ENCODE peak calls at places on chromosomes 7 and 10, in eight cellular contexts. One of them, this sample, is unnamed.

GRCh38 chr10:60176900-60177299 is 212.8 kb downstream of the ANK3 start:
- DNase-seq in endothelial cell of umbilical vein: no peak
- DNase-seq in H1: no peak
- DNase-seq in transverse colon: no peak
- DNase-seq in upper lobe of left lung: no peak
- DNase-seq in suprapubic skin: no peak
- DNase-seq in breast epithelium: no peak
- DNase-seq in spleen: no peak
- DNase-seq in this sample: no peak

GRCh38 chr10:71647526-71648354 is 71.8 kb downstream of the C10orf105 start:
- DNase-seq in endothelial cell of umbilical vein: no peak
- DNase-seq in H1: peak; percentile 78
- DNase-seq in transverse colon: no peak
- DNase-seq in upper lobe of left lung: no peak
- DNase-seq in suprapubic skin: no peak
- DNase-seq in breast epithelium: no peak
- DNase-seq in spleen: no peak
- DNase-seq in this sample: no peak

GRCh38 chr10:90451283-90451682 is 406.6 kb downstream of the HTR7 start:
- DNase-seq in endothelial cell of umbilical vein: peak; percentile 60
- DNase-seq in H1: no peak
- DNase-seq in transverse colon: no peak
- DNase-seq in upper lobe of left lung: no peak
- DNase-seq in suprapubic skin: no peak
- DNase-seq in breast epithelium: no peak
- DNase-seq in spleen: no peak
- DNase-seq in this sample: no peak

GRCh38 chr10:73762915-73763314 is 18.7 kb downstream of the SEC24C start:
- DNase-seq in endothelial cell of umbilical vein: no peak
- DNase-seq in H1: no peak
- DNase-seq in transverse colon: no peak
- DNase-seq in upper lobe of left lung: no peak
- DNase-seq in suprapubic skin: no peak
- DNase-seq in breast epithelium: no peak
- DNase-seq in spleen: no peak
- DNase-seq in this sample: no peak

GRCh38 chr10:30413996-30414576 is 19.9 kb upstream of the MAP3K8 start:
- DNase-seq in endothelial cell of umbilical vein: peak; percentile 69
- DNase-seq in H1: no peak
- DNase-seq in transverse colon: no peak
- DNase-seq in upper lobe of left lung: no peak
- DNase-seq in suprapubic skin: no peak
- DNase-seq in breast epithelium: no peak
- DNase-seq in spleen: no peak
- DNase-seq in this sample: no peak

GRCh38 chr10:72316748-72317435 is 37.8 kb downstream of the DNAJB12 start:
- DNase-seq in endothelial cell of umbilical vein: peak; percentile 61
- DNase-seq in H1: no peak
- DNase-seq in transverse colon: peak; percentile 84
- DNase-seq in upper lobe of left lung: peak; percentile 61
- DNase-seq in suprapubic skin: no peak
- DNase-seq in breast epithelium: no peak
- DNase-seq in spleen: peak; percentile 94
- DNase-seq in this sample: peak; percentile 14

GRCh38 chr10:70803768-70804423 is 11.9 kb upstream of the SGPL1 start:
- DNase-seq in endothelial cell of umbilical vein: no peak
- DNase-seq in H1: no peak
- DNase-seq in transverse colon: no peak
- DNase-seq in upper lobe of left lung: no peak
- DNase-seq in suprapubic skin: no peak
- DNase-seq in breast epithelium: peak; percentile 77
- DNase-seq in spleen: no peak
- DNase-seq in this sample: no peak

GRCh38 chr7:100107125-100107737 is 5.8 kb downstream of the AP4M1 start:
- DNase-seq in endothelial cell of umbilical vein: no peak
- DNase-seq in H1: no peak
- DNase-seq in transverse colon: no peak
- DNase-seq in upper lobe of left lung: no peak
- DNase-seq in suprapubic skin: no peak
- DNase-seq in breast epithelium: no peak
- DNase-seq in spleen: no peak
- DNase-seq in this sample: no peak

GRCh38 chr7:78264105-78264504 is 465.5 kb downstream of the PHTF2 start:
- DNase-seq in endothelial cell of umbilical vein: no peak
- DNase-seq in H1: no peak
- DNase-seq in transverse colon: no peak
- DNase-seq in upper lobe of left lung: no peak
- DNase-seq in suprapubic skin: no peak
- DNase-seq in breast epithelium: no peak
- DNase-seq in spleen: no peak
- DNase-seq in this sample: no peak

GRCh38 chr10:13390604-13391522 is 42.8 kb upstream of the SEPHS1 start:
- DNase-seq in endothelial cell of umbilical vein: peak; percentile 25
- DNase-seq in H1: no peak
- DNase-seq in transverse colon: no peak
- DNase-seq in upper lobe of left lung: no peak
- DNase-seq in suprapubic skin: no peak
- DNase-seq in breast epithelium: no peak
- DNase-seq in spleen: no peak
- DNase-seq in this sample: no peak

GRCh38 chr7:121073463-121074099 is 85.1 kb downstream of the CPED1 start:
- DNase-seq in endothelial cell of umbilical vein: no peak
- DNase-seq in H1: no peak
- DNase-seq in transverse colon: no peak
- DNase-seq in upper lobe of left lung: no peak
- DNase-seq in suprapubic skin: no peak
- DNase-seq in breast epithelium: no peak
- DNase-seq in spleen: no peak
- DNase-seq in this sample: no peak

GRCh38 chr7:29285861-29286260 is 91.3 kb downstream of the CHN2 start:
- DNase-seq in endothelial cell of umbilical vein: no peak
- DNase-seq in H1: no peak
- DNase-seq in transverse colon: no peak
- DNase-seq in upper lobe of left lung: no peak
- DNase-seq in suprapubic skin: no peak
- DNase-seq in breast epithelium: no peak
- DNase-seq in spleen: no peak
- DNase-seq in this sample: no peak

GRCh38 chr7:2231992-2232765 is 566 bp downstream of the MAD1L1 start:
- DNase-seq in endothelial cell of umbilical vein: peak; percentile 45
- DNase-seq in H1: peak; percentile 63
- DNase-seq in transverse colon: no peak
- DNase-seq in upper lobe of left lung: peak; percentile 89
- DNase-seq in suprapubic skin: no peak
- DNase-seq in breast epithelium: no peak
- DNase-seq in spleen: peak; percentile 87
- DNase-seq in this sample: peak; percentile 64

GRCh38 chr7:1525409-1525808 is 5.1 kb upstream of the MAFK start:
- DNase-seq in endothelial cell of umbilical vein: no peak
- DNase-seq in H1: no peak
- DNase-seq in transverse colon: no peak
- DNase-seq in upper lobe of left lung: no peak
- DNase-seq in suprapubic skin: no peak
- DNase-seq in breast epithelium: no peak
- DNase-seq in spleen: no peak
- DNase-seq in this sample: no peak

DNA sequence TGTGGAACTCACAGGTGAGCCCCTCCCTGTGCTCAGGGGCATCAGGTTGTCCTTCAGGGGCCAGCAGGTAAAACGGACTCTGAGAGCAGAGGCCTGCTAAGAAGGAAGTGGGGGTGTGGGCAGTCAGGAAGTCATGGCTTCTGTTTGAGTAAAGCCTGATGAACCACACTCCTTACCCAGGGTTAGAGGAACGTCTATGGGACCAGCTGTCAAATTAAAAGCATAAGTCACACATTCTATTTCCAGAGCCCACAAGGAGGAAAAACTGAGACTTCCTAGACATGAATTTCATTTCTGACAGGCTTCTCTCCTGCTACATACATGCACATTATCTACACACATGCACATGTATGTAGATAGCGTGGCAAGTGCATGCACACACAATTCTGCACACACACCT is 616.4 kb downstream of the SDK1 start:
- DNase-seq in endothelial cell of umbilical vein: no peak
- DNase-seq in H1: no peak
- DNase-seq in transverse colon: no peak
- DNase-seq in upper lobe of left lung: no peak
- DNase-seq in suprapubic skin: no peak
- DNase-seq in breast epithelium: no peak
- DNase-seq in spleen: no peak
- DNase-seq in this sample: no peak
- TF ChIP-seq POLR2AphosphoS5 in endothelial cell of umbilical vein: no peak
- TF ChIP-seq POLR2AphosphoS5 in H1: no peak
- TF ChIP-seq POLR2AphosphoS5 in transverse colon: no peak
- TF ChIP-seq POLR2AphosphoS5 in upper lobe of left lung: no peak
- TF ChIP-seq POLR2AphosphoS5 in suprapubic skin: no peak
- TF ChIP-seq POLR2AphosphoS5 in breast epithelium: no peak
- TF ChIP-seq POLR2AphosphoS5 in spleen: no peak
- TF ChIP-seq POLR2AphosphoS5 in this sample: no peak

GRCh38 chr10:125028291-125028867 is 86.5 kb downstream of the ZRANB1 start:
- DNase-seq in endothelial cell of umbilical vein: no peak
- DNase-seq in H1: no peak
- DNase-seq in transverse colon: no peak
- DNase-seq in upper lobe of left lung: no peak
- DNase-seq in suprapubic skin: no peak
- DNase-seq in breast epithelium: no peak
- DNase-seq in spleen: no peak
- DNase-seq in this sample: no peak

GRCh38 chr10:125026974-125027735 is 85.2 kb downstream of the ZRANB1 start:
- DNase-seq in endothelial cell of umbilical vein: no peak
- DNase-seq in H1: no peak
- DNase-seq in transverse colon: no peak
- DNase-seq in upper lobe of left lung: no peak
- DNase-seq in suprapubic skin: no peak
- DNase-seq in breast epithelium: no peak
- DNase-seq in spleen: no peak
- DNase-seq in this sample: no peak

GRCh38 chr10:125026036-125026931 is 84.4 kb downstream of the ZRANB1 start:
- DNase-seq in endothelial cell of umbilical vein: no peak
- DNase-seq in H1: no peak
- DNase-seq in transverse colon: no peak
- DNase-seq in upper lobe of left lung: no peak
- DNase-seq in suprapubic skin: no peak
- DNase-seq in breast epithelium: no peak
- DNase-seq in spleen: no peak
- DNase-seq in this sample: no peak

GRCh38 chr10:125029584-125030242 is 87.8 kb downstream of the ZRANB1 start:
- DNase-seq in endothelial cell of umbilical vein: no peak
- DNase-seq in H1: no peak
- DNase-seq in transverse colon: no peak
- DNase-seq in upper lobe of left lung: no peak
- DNase-seq in suprapubic skin: no peak
- DNase-seq in breast epithelium: no peak
- DNase-seq in spleen: no peak
- DNase-seq in this sample: no peak

DNA sequence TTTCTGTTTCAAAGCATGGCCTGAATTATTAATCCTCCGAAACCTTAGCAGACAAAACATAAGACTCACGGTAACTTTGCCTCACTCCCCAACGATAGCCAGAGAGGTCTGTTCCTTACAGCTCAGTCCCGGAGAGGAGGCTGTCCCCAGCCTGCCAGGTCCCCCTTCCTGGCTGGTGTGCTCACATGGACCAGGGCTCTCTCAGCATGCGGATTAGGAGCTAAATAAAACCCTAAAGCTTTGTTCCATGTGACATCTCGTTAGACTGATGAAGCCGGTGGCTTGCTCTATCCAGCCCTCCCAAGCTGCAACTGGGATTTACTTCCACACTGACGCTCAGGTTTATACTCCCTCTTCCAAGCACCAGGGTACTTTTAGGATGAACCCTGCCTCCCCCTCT is 86.0 kb downstream of the ZRANB1 start:
- DNase-seq in endothelial cell of umbilical vein: no peak
- DNase-seq in H1: no peak
- DNase-seq in transverse colon: no peak
- DNase-seq in upper lobe of left lung: no peak
- DNase-seq in suprapubic skin: no peak
- DNase-seq in breast epithelium: no peak
- DNase-seq in spleen: no peak
- DNase-seq in this sample: no peak
- TF ChIP-seq POLR2A in endothelial cell of umbilical vein: no peak
- TF ChIP-seq POLR2A in H1: no peak
- TF ChIP-seq POLR2A in transverse colon: no peak
- TF ChIP-seq POLR2A in upper lobe of left lung: no peak
- TF ChIP-seq POLR2A in suprapubic skin: no peak
- TF ChIP-seq POLR2A in breast epithelium: no peak
- TF ChIP-seq POLR2A in spleen: no peak
- TF ChIP-seq POLR2A in this sample: no peak

GRCh38 chr7:67522504-67522903 is 525.9 kb downstream of the TYW1 start:
- DNase-seq in endothelial cell of umbilical vein: no peak
- DNase-seq in H1: no peak
- DNase-seq in transverse colon: no peak
- DNase-seq in upper lobe of left lung: no peak
- DNase-seq in suprapubic skin: no peak
- DNase-seq in breast epithelium: no peak
- DNase-seq in spleen: no peak
- DNase-seq in this sample: no peak

GRCh38 chr7:67523706-67524105 is 527.1 kb downstream of the TYW1 start:
- DNase-seq in endothelial cell of umbilical vein: no peak
- DNase-seq in H1: no peak
- DNase-seq in transverse colon: no peak
- DNase-seq in upper lobe of left lung: no peak
- DNase-seq in suprapubic skin: no peak
- DNase-seq in breast epithelium: no peak
- DNase-seq in spleen: no peak
- DNase-seq in this sample: no peak

DNA sequence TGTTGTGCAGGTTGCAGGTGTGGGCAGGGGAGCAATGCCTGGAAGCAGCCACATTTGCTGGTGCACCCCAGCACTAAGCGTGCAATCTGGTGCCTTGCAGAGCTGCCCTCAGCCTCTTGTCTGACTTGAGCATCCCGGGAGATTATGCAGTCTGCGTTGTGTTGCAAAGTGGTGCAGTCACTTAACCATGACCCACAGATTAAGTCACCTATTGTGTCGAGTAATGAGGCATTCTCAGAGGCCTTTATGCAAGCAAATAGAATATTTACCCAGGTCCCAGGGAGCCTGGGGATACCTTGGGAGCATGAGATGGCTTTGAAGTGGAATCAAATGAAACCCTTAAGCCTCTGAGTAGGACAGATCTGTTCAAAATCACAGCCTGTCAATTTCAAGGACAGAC is 529.0 kb downstream of the TYW1 start:
- DNase-seq in endothelial cell of umbilical vein: no peak
- DNase-seq in H1: peak; percentile 45
- DNase-seq in transverse colon: no peak
- DNase-seq in upper lobe of left lung: no peak
- DNase-seq in suprapubic skin: no peak
- DNase-seq in breast epithelium: no peak
- DNase-seq in spleen: no peak
- DNase-seq in this sample: no peak
- TF ChIP-seq POLR2AphosphoS5 in endothelial cell of umbilical vein: no peak
- TF ChIP-seq POLR2AphosphoS5 in H1: no peak
- TF ChIP-seq POLR2AphosphoS5 in transverse colon: no peak
- TF ChIP-seq POLR2AphosphoS5 in upper lobe of left lung: no peak
- TF ChIP-seq POLR2AphosphoS5 in suprapubic skin: no peak
- TF ChIP-seq POLR2AphosphoS5 in breast epithelium: no peak
- TF ChIP-seq POLR2AphosphoS5 in spleen: no peak
- TF ChIP-seq POLR2AphosphoS5 in this sample: no peak

DNA sequence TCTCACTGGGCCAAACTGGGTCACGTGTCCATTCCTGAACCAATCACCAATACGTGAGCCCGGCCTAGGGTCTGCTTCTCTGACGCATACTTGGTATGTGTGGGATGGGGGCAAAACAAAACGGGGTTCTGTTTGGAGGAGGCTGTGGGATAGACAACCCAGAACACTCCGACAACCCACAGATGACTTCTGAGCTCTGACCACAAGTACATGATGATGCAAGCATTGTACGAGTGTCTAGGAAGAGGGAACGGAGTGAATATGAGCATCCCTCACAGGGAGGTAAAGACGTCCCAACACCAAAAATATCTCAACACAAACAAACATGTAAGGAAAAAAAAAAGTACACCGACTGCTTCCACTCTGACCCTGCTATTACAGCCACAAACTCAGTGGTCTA is 5.6 kb downstream of the DAGLB start:
- DNase-seq in endothelial cell of umbilical vein: no peak
- DNase-seq in H1: no peak
- DNase-seq in transverse colon: no peak
- DNase-seq in upper lobe of left lung: no peak
- DNase-seq in suprapubic skin: no peak
- DNase-seq in breast epithelium: no peak
- DNase-seq in spleen: no peak
- DNase-seq in this sample: no peak
- TF ChIP-seq POLR2A in endothelial cell of umbilical vein: no peak
- TF ChIP-seq POLR2A in H1: no peak
- TF ChIP-seq POLR2A in transverse colon: no peak
- TF ChIP-seq POLR2A in upper lobe of left lung: no peak
- TF ChIP-seq POLR2A in suprapubic skin: no peak
- TF ChIP-seq POLR2A in breast epithelium: no peak
- TF ChIP-seq POLR2A in spleen: no peak
- TF ChIP-seq POLR2A in this sample: no peak

This sample was measured in GM12892.